ENCODE peak calls at places on chromosomes 4 and X, in ten cellular contexts. One of them, this sample, is unnamed.

GRCh38 chrX:53227224-53227765 is 2.3 kb upstream of the KDM5C start:
- DNase-seq in neural progenitor cell: no peak
- DNase-seq in NT2/D1: no peak
- DNase-seq in astrocyte of the spinal cord: no peak
- DNase-seq in right lobe of liver: no peak
- DNase-seq in cardiac fibroblast: no peak
- DNase-seq in lower leg skin: peak; percentile 54
- DNase-seq in psoas muscle: no peak
- DNase-seq in MM.1S: no peak
- DNase-seq in CD8-positive, alpha-beta T cell: no peak
- DNase-seq in this sample: no peak

GRCh38 chr4:185738038-185738552 is 73.9 kb downstream of the SORBS2 start:
- DNase-seq in NT2/D1: no peak
- DNase-seq in CD8-positive, alpha-beta T cell: no peak
- DNase-seq in cardiac fibroblast: peak; percentile 97
- DNase-seq in psoas muscle: no peak
- DNase-seq in lower leg skin: no peak
- DNase-seq in right lobe of liver: no peak
- DNase-seq in neural progenitor cell: no peak
- DNase-seq in MM.1S: no peak
- DNase-seq in astrocyte of the spinal cord: peak; percentile 60
- DNase-seq in this sample: no peak

GRCh38 chr4:107069049-107069448 is 32.9 kb upstream of the DKK2 start:
- DNase-seq in CD8-positive, alpha-beta T cell: no peak
- DNase-seq in astrocyte of the spinal cord: peak; percentile 54
- DNase-seq in MM.1S: no peak
- DNase-seq in lower leg skin: no peak
- DNase-seq in cardiac fibroblast: peak; percentile 3
- DNase-seq in NT2/D1: no peak
- DNase-seq in psoas muscle: no peak
- DNase-seq in right lobe of liver: no peak
- DNase-seq in neural progenitor cell: no peak
- DNase-seq in this sample: no peak

GRCh38 chr4:56272946-56273728 is 114.2 kb downstream of the AASDH start:
- DNase-seq in neural progenitor cell: no peak
- DNase-seq in lower leg skin: no peak
- DNase-seq in MM.1S: no peak
- DNase-seq in right lobe of liver: no peak
- DNase-seq in cardiac fibroblast: no peak
- DNase-seq in psoas muscle: no peak
- DNase-seq in CD8-positive, alpha-beta T cell: no peak
- DNase-seq in NT2/D1: no peak
- DNase-seq in astrocyte of the spinal cord: no peak
- DNase-seq in this sample: no peak

GRCh38 chr4:52714597-52715254 is 36.5 kb downstream of the ERVMER34-1 start:
- DNase-seq in psoas muscle: no peak
- DNase-seq in neural progenitor cell: no peak
- DNase-seq in astrocyte of the spinal cord: no peak
- DNase-seq in MM.1S: no peak
- DNase-seq in cardiac fibroblast: peak; percentile 31
- DNase-seq in CD8-positive, alpha-beta T cell: no peak
- DNase-seq in right lobe of liver: no peak
- DNase-seq in lower leg skin: no peak
- DNase-seq in NT2/D1: no peak
- DNase-seq in this sample: no peak

GRCh38 chr4:80103615-80104014 is 30.6 kb upstream of the ANTXR2 start:
- DNase-seq in astrocyte of the spinal cord: no peak
- DNase-seq in neural progenitor cell: no peak
- DNase-seq in CD8-positive, alpha-beta T cell: no peak
- DNase-seq in cardiac fibroblast: no peak
- DNase-seq in right lobe of liver: no peak
- DNase-seq in MM.1S: no peak
- DNase-seq in psoas muscle: no peak
- DNase-seq in NT2/D1: no peak
- DNase-seq in lower leg skin: no peak
- DNase-seq in this sample: no peak

GRCh38 chrX:132467029-132467428 is 21.8 kb downstream of the MBNL3 start:
- DNase-seq in cardiac fibroblast: peak; percentile 63
- DNase-seq in MM.1S: no peak
- DNase-seq in lower leg skin: no peak
- DNase-seq in NT2/D1: no peak
- DNase-seq in neural progenitor cell: no peak
- DNase-seq in right lobe of liver: no peak
- DNase-seq in astrocyte of the spinal cord: no peak
- DNase-seq in psoas muscle: no peak
- DNase-seq in CD8-positive, alpha-beta T cell: no peak
- DNase-seq in this sample: no peak

GRCh38 chr4:915595-915994 is 16.5 kb downstream of the GAK start:
- DNase-seq in lower leg skin: peak; percentile 46
- DNase-seq in astrocyte of the spinal cord: peak; percentile 18
- DNase-seq in right lobe of liver: peak; percentile 3
- DNase-seq in NT2/D1: no peak
- DNase-seq in MM.1S: no peak
- DNase-seq in psoas muscle: no peak
- DNase-seq in cardiac fibroblast: peak; percentile 32
- DNase-seq in neural progenitor cell: no peak
- DNase-seq in CD8-positive, alpha-beta T cell: no peak
- DNase-seq in this sample: no peak

GRCh38 chr4:112540695-112541094 is 24.7 kb upstream of the NEUROG2 start:
- DNase-seq in psoas muscle: no peak
- DNase-seq in MM.1S: no peak
- DNase-seq in right lobe of liver: no peak
- DNase-seq in NT2/D1: no peak
- DNase-seq in CD8-positive, alpha-beta T cell: no peak
- DNase-seq in astrocyte of the spinal cord: no peak
- DNase-seq in neural progenitor cell: no peak
- DNase-seq in cardiac fibroblast: no peak
- DNase-seq in lower leg skin: no peak
- DNase-seq in this sample: no peak

GRCh38 chrX:150548684-150549083 is 19.7 kb upstream of the MTM1 start:
- DNase-seq in neural progenitor cell: no peak
- DNase-seq in cardiac fibroblast: peak; percentile 18
- DNase-seq in right lobe of liver: no peak
- DNase-seq in psoas muscle: no peak
- DNase-seq in NT2/D1: no peak
- DNase-seq in astrocyte of the spinal cord: peak; percentile 35
- DNase-seq in CD8-positive, alpha-beta T cell: no peak
- DNase-seq in lower leg skin: no peak
- DNase-seq in MM.1S: no peak
- DNase-seq in this sample: no peak

GRCh38 chr4:153450545-153450917 is 15.6 kb upstream of the TMEM131L start:
- DNase-seq in lower leg skin: no peak
- DNase-seq in cardiac fibroblast: no peak
- DNase-seq in MM.1S: no peak
- DNase-seq in NT2/D1: no peak
- DNase-seq in CD8-positive, alpha-beta T cell: no peak
- DNase-seq in psoas muscle: no peak
- DNase-seq in right lobe of liver: no peak
- DNase-seq in neural progenitor cell: no peak
- DNase-seq in astrocyte of the spinal cord: no peak
- DNase-seq in this sample: no peak

GRCh38 chrX:1239681-1240142 is 27.3 kb upstream of the CRLF2 start:
- DNase-seq in NT2/D1: no peak
- DNase-seq in CD8-positive, alpha-beta T cell: peak; percentile 19
- DNase-seq in cardiac fibroblast: no peak
- DNase-seq in astrocyte of the spinal cord: no peak
- DNase-seq in neural progenitor cell: no peak
- DNase-seq in MM.1S: no peak
- DNase-seq in psoas muscle: peak; percentile 64
- DNase-seq in right lobe of liver: peak; percentile 67
- DNase-seq in lower leg skin: peak; percentile 92
- DNase-seq in this sample: no peak

GRCh38 chr4:169565606-169566351 is 46.6 kb downstream of the NEK1 start:
- DNase-seq in MM.1S: no peak
- DNase-seq in neural progenitor cell: no peak
- DNase-seq in cardiac fibroblast: peak; percentile 29
- DNase-seq in right lobe of liver: no peak
- DNase-seq in CD8-positive, alpha-beta T cell: no peak
- DNase-seq in NT2/D1: no peak
- DNase-seq in psoas muscle: no peak
- DNase-seq in astrocyte of the spinal cord: no peak
- DNase-seq in lower leg skin: no peak
- DNase-seq in this sample: no peak
- H3K4me3 ChIP-seq in MM.1S: no peak overlapping the region
- H3K4me3 ChIP-seq in neural progenitor cell: no peak overlapping the region
- H3K4me3 ChIP-seq in cardiac fibroblast: no peak overlapping the region
- H3K4me3 ChIP-seq in right lobe of liver: no peak overlapping the region
- H3K4me3 ChIP-seq in CD8-positive, alpha-beta T cell: no peak overlapping the region
- H3K4me3 ChIP-seq in NT2/D1: no peak overlapping the region
- H3K4me3 ChIP-seq in psoas muscle: peak overlapping the region; percentile 29
- H3K4me3 ChIP-seq in astrocyte of the spinal cord: no peak overlapping the region
- H3K4me3 ChIP-seq in lower leg skin: no peak overlapping the region
- H3K4me3 ChIP-seq in this sample: no peak overlapping the region

GRCh38 chrX:40853004-40853815 is 117.9 kb upstream of the MED14 start:
- DNase-seq in right lobe of liver: no peak
- DNase-seq in cardiac fibroblast: no peak
- DNase-seq in CD8-positive, alpha-beta T cell: no peak
- DNase-seq in MM.1S: no peak
- DNase-seq in psoas muscle: no peak
- DNase-seq in NT2/D1: peak; percentile 71
- DNase-seq in lower leg skin: no peak
- DNase-seq in astrocyte of the spinal cord: no peak
- DNase-seq in neural progenitor cell: no peak
- DNase-seq in this sample: no peak
- H3K4me3 ChIP-seq in right lobe of liver: no peak overlapping the region
- H3K4me3 ChIP-seq in cardiac fibroblast: no peak overlapping the region
- H3K4me3 ChIP-seq in CD8-positive, alpha-beta T cell: no peak overlapping the region
- H3K4me3 ChIP-seq in MM.1S: no peak overlapping the region
- H3K4me3 ChIP-seq in psoas muscle: no peak overlapping the region
- H3K4me3 ChIP-seq in NT2/D1: no peak overlapping the region
- H3K4me3 ChIP-seq in lower leg skin: no peak overlapping the region
- H3K4me3 ChIP-seq in astrocyte of the spinal cord: no peak overlapping the region
- H3K4me3 ChIP-seq in neural progenitor cell: no peak overlapping the region
- H3K4me3 ChIP-seq in this sample: no peak overlapping the region

GRCh38 chrX:114058988-114059418 is 524.9 kb upstream of the HTR2C start:
- DNase-seq in right lobe of liver: no peak
- DNase-seq in lower leg skin: no peak
- DNase-seq in neural progenitor cell: no peak
- DNase-seq in cardiac fibroblast: no peak
- DNase-seq in CD8-positive, alpha-beta T cell: no peak
- DNase-seq in NT2/D1: no peak
- DNase-seq in astrocyte of the spinal cord: no peak
- DNase-seq in MM.1S: no peak
- DNase-seq in psoas muscle: no peak
- DNase-seq in this sample: no peak
- H3K4me3 ChIP-seq in right lobe of liver: no peak overlapping the region
- H3K4me3 ChIP-seq in lower leg skin: no peak overlapping the region
- H3K4me3 ChIP-seq in neural progenitor cell: no peak overlapping the region
- H3K4me3 ChIP-seq in cardiac fibroblast: no peak overlapping the region
- H3K4me3 ChIP-seq in CD8-positive, alpha-beta T cell: no peak overlapping the region
- H3K4me3 ChIP-seq in NT2/D1: no peak overlapping the region
- H3K4me3 ChIP-seq in astrocyte of the spinal cord: no peak overlapping the region
- H3K4me3 ChIP-seq in MM.1S: no peak overlapping the region
- H3K4me3 ChIP-seq in psoas muscle: no peak overlapping the region
- H3K4me3 ChIP-seq in this sample: no peak overlapping the region

GRCh38 chr4:122874194-122874593 is 47.6 kb downstream of the FGF2 start:
- DNase-seq in CD8-positive, alpha-beta T cell: no peak
- DNase-seq in astrocyte of the spinal cord: peak; percentile 82
- DNase-seq in right lobe of liver: no peak
- DNase-seq in NT2/D1: no peak
- DNase-seq in lower leg skin: no peak
- DNase-seq in neural progenitor cell: no peak
- DNase-seq in MM.1S: no peak
- DNase-seq in psoas muscle: no peak
- DNase-seq in cardiac fibroblast: peak; percentile 85
- DNase-seq in this sample: peak; percentile 51
- H3K4me3 ChIP-seq in CD8-positive, alpha-beta T cell: no peak overlapping the region
- H3K4me3 ChIP-seq in astrocyte of the spinal cord: no peak overlapping the region
- H3K4me3 ChIP-seq in right lobe of liver: no peak overlapping the region
- H3K4me3 ChIP-seq in NT2/D1: no peak overlapping the region
- H3K4me3 ChIP-seq in lower leg skin: no peak overlapping the region
- H3K4me3 ChIP-seq in neural progenitor cell: no peak overlapping the region
- H3K4me3 ChIP-seq in MM.1S: no peak overlapping the region
- H3K4me3 ChIP-seq in psoas muscle: no peak overlapping the region
- H3K4me3 ChIP-seq in cardiac fibroblast: no peak overlapping the region
- H3K4me3 ChIP-seq in this sample: no peak overlapping the region